ENCODE peak calls at places on chromosome 16, in eight cellular contexts. One of them, this sample, is unnamed.

GRCh38 chr16:46727184-46727583 is 21.0 kb downstream of the MYLK3 start:
- DNase-seq in thyroid gland: no peak
- DNase-seq in foreskin fibroblast: no peak
- DNase-seq in uterus: no peak
- DNase-seq in BE2C: no peak
- DNase-seq in GM23338: no peak
- DNase-seq in pancreas: no peak
- DNase-seq in cardiac fibroblast: no peak
- DNase-seq in this sample: no peak

GRCh38 chr16:64542152-64542551 is 579.7 kb downstream of the CDH11 start:
- DNase-seq in thyroid gland: no peak
- DNase-seq in foreskin fibroblast: no peak
- DNase-seq in uterus: no peak
- DNase-seq in BE2C: no peak
- DNase-seq in GM23338: no peak
- DNase-seq in pancreas: no peak
- DNase-seq in cardiac fibroblast: no peak
- DNase-seq in this sample: no peak

GRCh38 chr16:75927824-75928223 is 201.5 kb upstream of the CPHXL start:
- DNase-seq in thyroid gland: no peak
- DNase-seq in foreskin fibroblast: no peak
- DNase-seq in uterus: no peak
- DNase-seq in BE2C: no peak
- DNase-seq in GM23338: peak; percentile 78
- DNase-seq in pancreas: no peak
- DNase-seq in cardiac fibroblast: no peak
- DNase-seq in this sample: no peak

GRCh38 chr16:77805403-77805802 is 17.0 kb downstream of the VAT1L start:
- DNase-seq in thyroid gland: peak; percentile 78
- DNase-seq in foreskin fibroblast: no peak
- DNase-seq in uterus: no peak
- DNase-seq in BE2C: no peak
- DNase-seq in GM23338: no peak
- DNase-seq in pancreas: no peak
- DNase-seq in cardiac fibroblast: no peak
- DNase-seq in this sample: no peak

GRCh38 chr16:56041556-56042140 is 149.6 kb upstream of the GNAO1 start:
- DNase-seq in thyroid gland: peak; percentile 47
- DNase-seq in foreskin fibroblast: no peak
- DNase-seq in uterus: no peak
- DNase-seq in BE2C: peak; percentile 72
- DNase-seq in GM23338: peak; percentile 86
- DNase-seq in pancreas: peak; percentile 37
- DNase-seq in cardiac fibroblast: no peak
- DNase-seq in this sample: no peak

GRCh38 chr16:58518083-58518979 is 3.0 kb downstream of the SETD6 start:
- DNase-seq in thyroid gland: no peak
- DNase-seq in foreskin fibroblast: no peak
- DNase-seq in uterus: no peak
- DNase-seq in BE2C: no peak
- DNase-seq in GM23338: no peak
- DNase-seq in pancreas: no peak
- DNase-seq in cardiac fibroblast: no peak
- DNase-seq in this sample: no peak

GRCh38 chr16:57367111-57367752 is 5.1 kb upstream of the CX3CL1 start:
- DNase-seq in thyroid gland: no peak
- DNase-seq in foreskin fibroblast: no peak
- DNase-seq in uterus: no peak
- DNase-seq in BE2C: no peak
- DNase-seq in GM23338: no peak
- DNase-seq in pancreas: peak; percentile 71
- DNase-seq in cardiac fibroblast: peak; percentile 14
- DNase-seq in this sample: peak; percentile 44

GRCh38 chr16:81544261-81544660 is 99.7 kb downstream of the CMIP start:
- DNase-seq in thyroid gland: no peak
- DNase-seq in foreskin fibroblast: no peak
- DNase-seq in uterus: no peak
- DNase-seq in BE2C: no peak
- DNase-seq in GM23338: no peak
- DNase-seq in pancreas: no peak
- DNase-seq in cardiac fibroblast: no peak
- DNase-seq in this sample: no peak

GRCh38 chr16:57503366-57503765 is 17.1 kb upstream of the DOK4 start:
- DNase-seq in thyroid gland: no peak
- DNase-seq in foreskin fibroblast: no peak
- DNase-seq in uterus: peak; percentile 57
- DNase-seq in BE2C: peak; percentile 50
- DNase-seq in GM23338: peak; percentile 41
- DNase-seq in pancreas: no peak
- DNase-seq in cardiac fibroblast: peak; percentile 21
- DNase-seq in this sample: no peak

GRCh38 chr16:80167657-80168056 is 373.1 kb upstream of the DYNLRB2 start:
- DNase-seq in thyroid gland: peak; percentile 68
- DNase-seq in foreskin fibroblast: no peak
- DNase-seq in uterus: no peak
- DNase-seq in BE2C: no peak
- DNase-seq in GM23338: no peak
- DNase-seq in pancreas: no peak
- DNase-seq in cardiac fibroblast: no peak
- DNase-seq in this sample: no peak

GRCh38 chr16:53872248-53873221 is 168.6 kb downstream of the FTO start:
- DNase-seq in thyroid gland: no peak
- DNase-seq in foreskin fibroblast: peak; percentile 70
- DNase-seq in uterus: no peak
- DNase-seq in BE2C: no peak
- DNase-seq in GM23338: no peak
- DNase-seq in pancreas: no peak
- DNase-seq in cardiac fibroblast: peak; percentile 37
- DNase-seq in this sample: peak; percentile 89
- TF ChIP-seq CTCF in thyroid gland: no peak
- TF ChIP-seq CTCF in foreskin fibroblast: no peak
- TF ChIP-seq CTCF in uterus: no peak
- TF ChIP-seq CTCF in BE2C: no peak
- TF ChIP-seq CTCF in GM23338: no peak
- TF ChIP-seq CTCF in pancreas: no peak
- TF ChIP-seq CTCF in cardiac fibroblast: no peak
- TF ChIP-seq CTCF in this sample: no peak

GRCh38 chr16:88421871-88422433 is 31.1 kb upstream of the ZFPM1 start:
- DNase-seq in thyroid gland: no peak
- DNase-seq in foreskin fibroblast: no peak
- DNase-seq in uterus: no peak
- DNase-seq in BE2C: no peak
- DNase-seq in GM23338: no peak
- DNase-seq in pancreas: no peak
- DNase-seq in cardiac fibroblast: no peak
- DNase-seq in this sample: no peak
- H3K4me3 ChIP-seq in thyroid gland: no peak overlapping the region
- H3K4me3 ChIP-seq in foreskin fibroblast: no peak overlapping the region
- H3K4me3 ChIP-seq in uterus: no peak overlapping the region
- H3K4me3 ChIP-seq in BE2C: no peak overlapping the region
- H3K4me3 ChIP-seq in GM23338: no peak overlapping the region
- H3K4me3 ChIP-seq in pancreas: no peak overlapping the region
- H3K4me3 ChIP-seq in cardiac fibroblast: no peak overlapping the region
- H3K4me3 ChIP-seq in this sample: no peak overlapping the region

GRCh38 chr16:66889622-66890021 is 9.3 kb downstream of the PDP2 start:
- DNase-seq in thyroid gland: peak; percentile 26
- DNase-seq in foreskin fibroblast: no peak
- DNase-seq in uterus: no peak
- DNase-seq in BE2C: no peak
- DNase-seq in GM23338: no peak
- DNase-seq in pancreas: no peak
- DNase-seq in cardiac fibroblast: no peak
- DNase-seq in this sample: no peak

GRCh38 chr16:66888647-66889615 is 8.6 kb downstream of the PDP2 start:
- DNase-seq in thyroid gland: peak; percentile 73
- DNase-seq in foreskin fibroblast: no peak
- DNase-seq in uterus: no peak
- DNase-seq in BE2C: no peak
- DNase-seq in GM23338: no peak
- DNase-seq in pancreas: no peak
- DNase-seq in cardiac fibroblast: no peak
- DNase-seq in this sample: no peak

GRCh38 chr16:66891797-66892196 is 11.5 kb downstream of the PDP2 start:
- DNase-seq in thyroid gland: peak; percentile 30
- DNase-seq in foreskin fibroblast: no peak
- DNase-seq in uterus: no peak
- DNase-seq in BE2C: no peak
- DNase-seq in GM23338: no peak
- DNase-seq in pancreas: no peak
- DNase-seq in cardiac fibroblast: no peak
- DNase-seq in this sample: no peak

GRCh38 chr16:66891360-66891759 is 11.0 kb downstream of the PDP2 start:
- DNase-seq in thyroid gland: peak; percentile 23
- DNase-seq in foreskin fibroblast: no peak
- DNase-seq in uterus: no peak
- DNase-seq in BE2C: no peak
- DNase-seq in GM23338: no peak
- DNase-seq in pancreas: no peak
- DNase-seq in cardiac fibroblast: no peak
- DNase-seq in this sample: no peak

DNA sequence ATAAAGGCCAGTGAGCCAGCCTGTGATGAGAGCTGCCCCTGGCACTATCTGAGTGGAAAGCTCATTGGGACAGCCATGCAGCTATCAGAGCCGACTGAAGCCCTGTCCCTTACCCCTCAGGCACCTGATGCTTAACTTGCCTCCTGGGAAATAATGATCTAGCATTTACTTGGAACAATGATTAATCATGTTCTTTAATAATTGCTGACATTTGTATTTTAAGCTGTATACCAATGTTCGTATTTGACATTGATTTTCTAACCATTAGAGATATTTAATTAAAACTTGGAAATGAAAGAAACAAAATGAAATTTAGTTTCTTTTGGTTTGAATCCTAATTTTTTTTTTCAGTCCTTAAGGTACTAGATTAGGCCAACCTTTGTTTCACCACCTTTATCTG is 10.5 kb downstream of the PDP2 start:
- DNase-seq in thyroid gland: no peak
- DNase-seq in foreskin fibroblast: no peak
- DNase-seq in uterus: no peak
- DNase-seq in BE2C: no peak
- DNase-seq in GM23338: no peak
- DNase-seq in pancreas: no peak
- DNase-seq in cardiac fibroblast: no peak
- DNase-seq in this sample: no peak
- TF ChIP-seq CTCF in thyroid gland: no peak
- TF ChIP-seq CTCF in foreskin fibroblast: no peak
- TF ChIP-seq CTCF in uterus: no peak
- TF ChIP-seq CTCF in BE2C: no peak
- TF ChIP-seq CTCF in GM23338: no peak
- TF ChIP-seq CTCF in pancreas: no peak
- TF ChIP-seq CTCF in cardiac fibroblast: no peak
- TF ChIP-seq CTCF in this sample: no peak

GRCh38 chr16:50548659-50549560 is 714 bp downstream of the NKD1 start:
- DNase-seq in thyroid gland: no peak
- DNase-seq in foreskin fibroblast: peak; percentile 38
- DNase-seq in uterus: peak; percentile 31
- DNase-seq in BE2C: no peak
- DNase-seq in GM23338: peak; percentile 32
- DNase-seq in pancreas: peak; percentile 82
- DNase-seq in cardiac fibroblast: peak; percentile 10
- DNase-seq in this sample: no peak

GRCh38 chr16:50547944-50548658 is at the start of gene NKD1:
- DNase-seq in thyroid gland: peak; percentile 59
- DNase-seq in foreskin fibroblast: peak; percentile 67
- DNase-seq in uterus: peak; percentile 77
- DNase-seq in BE2C: peak; percentile 86
- DNase-seq in GM23338: peak; percentile 80
- DNase-seq in pancreas: peak; percentile 84
- DNase-seq in cardiac fibroblast: peak; percentile 51
- DNase-seq in this sample: peak; percentile 7

GRCh38 chr16:50550035-50550434 is 1.8 kb downstream of the NKD1 start:
- DNase-seq in thyroid gland: no peak
- DNase-seq in foreskin fibroblast: no peak
- DNase-seq in uterus: peak; percentile 37
- DNase-seq in BE2C: no peak
- DNase-seq in GM23338: no peak
- DNase-seq in pancreas: no peak
- DNase-seq in cardiac fibroblast: no peak
- DNase-seq in this sample: no peak

GRCh38 chr16:50551243-50551642 is 3.0 kb downstream of the NKD1 start:
- DNase-seq in thyroid gland: no peak
- DNase-seq in foreskin fibroblast: no peak
- DNase-seq in uterus: no peak
- DNase-seq in BE2C: no peak
- DNase-seq in GM23338: no peak
- DNase-seq in pancreas: no peak
- DNase-seq in cardiac fibroblast: no peak
- DNase-seq in this sample: no peak

GRCh38 chr16:50549561-50549915 is 1.3 kb downstream of the NKD1 start:
- DNase-seq in thyroid gland: no peak
- DNase-seq in foreskin fibroblast: no peak
- DNase-seq in uterus: no peak
- DNase-seq in BE2C: no peak
- DNase-seq in GM23338: no peak
- DNase-seq in pancreas: no peak
- DNase-seq in cardiac fibroblast: no peak
- DNase-seq in this sample: no peak
- H3K4me3 ChIP-seq in thyroid gland: no peak overlapping the region
- H3K4me3 ChIP-seq in foreskin fibroblast: no peak overlapping the region
- H3K4me3 ChIP-seq in uterus: peak overlapping the region; percentile 56
- H3K4me3 ChIP-seq in BE2C: no peak overlapping the region
- H3K4me3 ChIP-seq in GM23338: peak overlapping the region; percentile 68
- H3K4me3 ChIP-seq in pancreas: no peak overlapping the region
- H3K4me3 ChIP-seq in cardiac fibroblast: no peak overlapping the region
- H3K4me3 ChIP-seq in this sample: no peak overlapping the region